ENCODE peak calls at places on chromosomes 4 and X, in four cellular contexts. B is upper lobe of right lung, G is ACHN, D is omental fat pad. I is an unnamed sample.
A peak's percentile ranks its signal among the peaks of the same experiment; 100 is the strongest.

GRCh38 chr4:186149872-186150271 is 41.5 kb upstream of the CYP4V2 start:
- DNase-seq in D (no peak), B (no peak), G (peak; percentile 88), I (no peak)

GRCh38 chr4:165079476-165079875 is 25.8 kb downstream of the TRIM75 start:
- DNase-seq in D (no peak), G (no peak), B (no peak), I (no peak)

GRCh38 chr4:67035501-67035900 is 509.8 kb downstream of the CENPC start:
- DNase-seq in D (no peak), G (peak; percentile 3), B (no peak), I (peak; percentile 19)

GRCh38 chrX:94204524-94204923 is 530.5 kb downstream of the FAM133A start:
- DNase-seq in G (no peak), B (no peak), D (no peak), I (no peak)

GRCh38 chr4:6415306-6415705 is 57.1 kb downstream of the PPP2R2C start:
- DNase-seq in B (peak; percentile 28), G (no peak), D (no peak), I (no peak)

GRCh38 chrX:118508221-118508620 is 12.6 kb downstream of the DOCK11 start:
- DNase-seq in D (no peak), G (no peak), B (no peak), I (no peak)

GRCh38 chr4:85759392-85759791 is 284.4 kb downstream of the ARHGAP24 start:
- DNase-seq in D (no peak), G (no peak), B (no peak), I (no peak)

GRCh38 chr4:86043755-86044592 is 315.9 kb downstream of the MAPK10 start:
- DNase-seq in G (peak; percentile 57), B (no peak), D (no peak), I (no peak)

GRCh38 chr4:617644-618330 is 7.6 kb upstream of the PDE6B start:
- DNase-seq in G (no peak), D (no peak), B (peak; percentile 74), I (no peak)

GRCh38 chrX:8873102-8873501 is 71.9 kb upstream of the FAM9A start:
- DNase-seq in G (no peak), B (no peak), D (no peak), I (no peak)

GRCh38 chr4:168633071-168633470 is 136.2 kb downstream of the PALLD start:
- DNase-seq in B (no peak), G (no peak), D (no peak), I (no peak)

GRCh38 chr4:173181769-173182374 is 13.3 kb downstream of the GALNT7 start:
- DNase-seq in G (peak; percentile 73), B (no peak), D (no peak), I (no peak)

GRCh38 chr4:95107635-95108034 is 349.9 kb downstream of the BMPR1B start:
- DNase-seq in G (no peak), D (no peak), B (no peak), I (no peak)

GRCh38 chr4:1991596-1992434 is 17.0 kb downstream of the NELFA start:
- DNase-seq in D (no peak), B (peak; percentile 64), G (no peak), I (no peak)

GRCh38 chr4:71389149-71389840 is 50.5 kb downstream of the SLC4A4 start:
- DNase-seq in B (no peak), D (no peak), G (no peak), I (no peak)

GRCh38 chr4:3010998-3011397 is 47.6 kb downstream of the GRK4 start:
- DNase-seq in D (no peak), G (no peak), B (no peak), I (no peak)

GRCh38 chrX:29172880-29173279 is 585.6 kb downstream of the IL1RAPL1 start:
- DNase-seq in G (no peak), B (no peak), D (no peak), I (no peak)

GRCh38 chrX:150227873-150228272 is 135.2 kb upstream of the MAMLD1 start:
- DNase-seq in G (no peak), D (no peak), B (no peak), I (no peak)

GRCh38 chr4:116217781-116218180 is 867.6 kb downstream of the TRAM1L1 start:
- DNase-seq in D (no peak), B (no peak), G (no peak), I (peak; percentile 0)

GRCh38 chrX:149504226-149504914 is 736 bp downstream of the IDS start:
- DNase-seq in B (peak; percentile 66), D (no peak), G (peak; percentile 19), I (no peak)

GRCh38 chr4:26753642-26754041 is 107.0 kb upstream of the STIM2 start:
- DNase-seq in D (no peak), B (no peak), G (no peak), I (no peak)

GRCh38 chr4:123163501-123163900 is 233.1 kb upstream of the SPRY1 start:
- DNase-seq in D (no peak), G (no peak), B (no peak), I (no peak)

GRCh38 chr4:99144070-99144469 is at the start of gene ADH4:
- DNase-seq in G (no peak), B (no peak), D (no peak), I (no peak)

GRCh38 chr4:98210293-98210692 is 50.9 kb upstream of the RAP1GDS1 start:
- DNase-seq in B (no peak), D (no peak), G (no peak), I (no peak)

GRCh38 chr4:83230928-83231327 is 53.7 kb downstream of the COQ2 start:
- DNase-seq in D (no peak), B (no peak), G (no peak), I (no peak)

GRCh38 chr4:102253860-102254259 is 91.4 kb downstream of the SLC39A8 start:
- DNase-seq in B (no peak), D (no peak), G (no peak), I (no peak)

GRCh38 chr4:55722132-55722531 is 86.0 kb upstream of the NMU start:
- DNase-seq in B (no peak), G (no peak), D (no peak), I (no peak)

GRCh38 chr4:52298444-52298843 is 247.3 kb downstream of the SPATA18 start:
- DNase-seq in D (no peak), B (no peak), G (no peak), I (no peak)

GRCh38 chrX:129359269-129359668 is 164.0 kb downstream of the SMARCA1 start:
- DNase-seq in B (no peak), D (no peak), G (no peak), I (no peak)

GRCh38 chr4:187207931-187208330 is 484.3 kb upstream of the FAT1 start:
- DNase-seq in D (no peak), G (no peak), B (no peak), I (no peak)

I was measured in HTR-8/SVneo.